ENCODE peak calls at places on chromosomes 1 and 21, in seven cellular contexts. J, L, T, S, D, W and Y are unnamed samples.

GRCh38 chr1:170678196-170678595 is 14.3 kb downstream of the PRRX1 start:
- DNase-seq in L (no peak), D (no peak), W (no peak), T (no peak), J (no peak), S (no peak), Y (no peak)

GRCh38 chr1:1677718-1678580 is 14.6 kb downstream of the SLC35E2B start:
- DNase-seq in W (no peak), D (no peak), S (no peak), T (peak), J (no peak), L (no peak), Y (no peak)

GRCh38 chr1:40876891-40877290 is 14.7 kb upstream of the CITED4 start:
- DNase-seq in L (no peak), T (no peak), S (no peak), J (no peak), W (no peak), D (no peak), Y (no peak)

GRCh38 chr1:156376146-156376545 is 7.1 kb downstream of the RHBG start:
- DNase-seq in J (no peak), L (no peak), W (no peak), S (no peak), D (no peak), T (no peak), Y (no peak)

GRCh38 chr1:185646202-185646683 is 87.9 kb upstream of the HMCN1 start:
- DNase-seq in W (peak), J (peak), L (peak), T (no peak), D (peak), S (no peak), Y (peak)

GRCh38 chr1:208107817-208108608 is 136.2 kb downstream of the PLXNA2 start:
- DNase-seq in W (no peak), L (no peak), J (no peak), D (no peak), S (no peak), T (no peak), Y (no peak)

GRCh38 chr1:100896481-100896982 is 642 bp downstream of the SLC30A7 start:
- DNase-seq in W (peak), S (no peak), D (peak), L (peak), J (peak), T (peak), Y (no peak)

GRCh38 chr1:67978988-67979516 is 71.4 kb downstream of the DIRAS3 start:
- DNase-seq in W (peak), J (no peak), S (no peak), L (no peak), T (no peak), D (no peak), Y (no peak)

GRCh38 chr1:179910934-179911333 is 28.8 kb downstream of the TOR1AIP1 start:
- DNase-seq in W (no peak), J (no peak), T (no peak), S (no peak), L (no peak), D (no peak), Y (no peak)

GRCh38 chr1:88917321-88918025 is 26.1 kb upstream of the GTF2B start:
- DNase-seq in D (no peak), T (no peak), L (no peak), S (no peak), W (no peak), J (no peak), Y (no peak)

GRCh38 chr21:28229811-28230210 is 762.9 kb downstream of the LTN1 start:
- DNase-seq in L (no peak), J (no peak), S (no peak), D (no peak), T (no peak), W (no peak), Y (no peak)

GRCh38 chr21:36164427-36164784 is 7.8 kb downstream of the DOP1B start:
- DNase-seq in D (peak), J (peak), L (no peak), S (no peak), T (no peak), W (no peak), Y (no peak)

GRCh38 chr1:1989102-1989542 is 14.5 kb downstream of the CFAP74 start:
- DNase-seq in W (no peak), S (no peak), J (no peak), L (no peak), D (no peak), T (no peak), Y (no peak)

GRCh38 chr1:5994713-5995621 is 2.7 kb upstream of the NPHP4 start:
- DNase-seq in D (no peak), S (no peak), L (no peak), J (no peak), W (no peak), T (no peak), Y (no peak)

GRCh38 chr1:45243476-45244343 is 37.3 kb upstream of the ZSWIM5 start:
- DNase-seq in D (no peak), L (no peak), J (no peak), W (no peak), S (no peak), T (no peak), Y (no peak)

GRCh38 chr1:46370214-46370633 is 23.9 kb upstream of the FAAH start:
- DNase-seq in D (peak), J (no peak), L (no peak), S (no peak), T (peak), W (no peak), Y (no peak)

GRCh38 chr1:173749137-173749536 is 34.4 kb downstream of the KLHL20 start:
- DNase-seq in J (no peak), W (no peak), D (no peak), S (no peak), T (no peak), L (no peak), Y (no peak)

GRCh38 chr1:155967410-155968400 is 10.6 kb downstream of the ARHGEF2 start:
- DNase-seq in J (no peak), L (no peak), D (no peak), S (no peak), T (no peak), W (no peak), Y (no peak)

GRCh38 chr21:42294273-42294880 is 20.8 kb downstream of the TFF3 start:
- DNase-seq in L (no peak), D (no peak), W (no peak), T (no peak), J (no peak), S (no peak), Y (no peak)

GRCh38 chr1:60283690-60284089 is 210.1 kb upstream of the C1orf87 start:
- DNase-seq in L (no peak), T (no peak), W (no peak), D (peak), J (no peak), S (no peak), Y (no peak)

GRCh38 chr1:94156226-94156625 is 35.3 kb upstream of the ABCA4 start:
- DNase-seq in W (no peak), S (no peak), D (no peak), T (no peak), L (no peak), J (no peak), Y (no peak)

GRCh38 chr1:8006037-8006963 is 19.8 kb downstream of the ERRFI1 start:
- DNase-seq in T (no peak), D (no peak), W (no peak), S (no peak), J (no peak), L (no peak), Y (no peak)

GRCh38 chr1:20172033-20172588 is 13.8 kb upstream of the UBXN10 start:
- DNase-seq in L (no peak), J (peak), D (no peak), S (no peak), W (no peak), T (no peak), Y (no peak)

GRCh38 chr1:225692517-225692879 is 39.6 kb upstream of the ENAH start:
- DNase-seq in W (no peak), J (no peak), T (no peak), L (no peak), D (no peak), S (no peak), Y (no peak)

GRCh38 chr1:233730380-233730779 is 116.5 kb downstream of the KCNK1 start:
- DNase-seq in D (no peak), T (no peak), L (no peak), W (no peak), S (no peak), J (no peak), Y (no peak)

GRCh38 chr1:170576980-170577379 is 45.0 kb downstream of the GORAB start:
- DNase-seq in W (no peak), D (no peak), J (no peak), T (no peak), S (no peak), L (no peak), Y (no peak)

GRCh38 chr1:247373721-247374141 is 42.1 kb upstream of the ZNF496 start:
- DNase-seq in S (no peak), J (no peak), W (no peak), D (peak), L (no peak), T (peak), Y (no peak)

GRCh38 chr1:22104865-22105437 is 37.9 kb downstream of the WNT4 start:
- DNase-seq in L (no peak), W (no peak), J (no peak), D (no peak), S (no peak), T (no peak), Y (no peak)

GRCh38 chr1:180953791-180954721 is 41.4 kb downstream of the KIAA1614 start:
- DNase-seq in S (no peak), J (peak), T (no peak), D (peak), L (no peak), W (no peak), Y (no peak)

GRCh38 chr1:201219481-201220387 is 29.1 kb downstream of the IGFN1 start:
- DNase-seq in S (no peak), L (no peak), T (no peak), D (no peak), J (no peak), W (no peak), Y (no peak)

GRCh38 chr1:56017336-56017735 is 562.0 kb downstream of the PLPP3 start:
- DNase-seq in J (no peak), T (no peak), S (no peak), L (no peak), D (no peak), W (no peak), Y (no peak)

GRCh38 chr1:210363119-210363518 is 34.4 kb downstream of the HHAT start:
- DNase-seq in S (no peak), J (no peak), W (no peak), T (no peak), D (no peak), L (no peak), Y (no peak)

GRCh38 chr1:154988053-154988954 is 5.1 kb upstream of the LENEP start:
- DNase-seq in S (no peak), D (no peak), W (no peak), L (no peak), J (no peak), T (no peak), Y (no peak)

GRCh38 chr1:111729271-111729921 is 9.8 kb downstream of the INKA2 start:
- DNase-seq in J (no peak), D (peak), W (no peak), T (no peak), S (peak), L (no peak), Y (no peak)

GRCh38 chr1:170586321-170586855 is 54.4 kb downstream of the GORAB start:
- DNase-seq in W (no peak), L (no peak), T (no peak), J (no peak), D (no peak), S (no peak), Y (no peak)

GRCh38 chr1:47875831-47876586 is 121.2 kb downstream of the TRABD2B start:
- DNase-seq in W (no peak), T (no peak), D (no peak), S (no peak), L (no peak), J (no peak), Y (no peak)

GRCh38 chr1:225567789-225568188 is 85.1 kb downstream of the ENAH start:
- DNase-seq in T (no peak), W (no peak), J (no peak), L (no peak), S (no peak), D (no peak), Y (no peak)

GRCh38 chr1:208332774-208333126 is 88.6 kb upstream of the PLXNA2 start:
- DNase-seq in J (no peak), L (no peak), T (no peak), W (no peak), S (no peak), D (no peak), Y (no peak)

GRCh38 chr1:32447469-32448185 is 17.2 kb upstream of the ZBTB8B start:
- DNase-seq in T (peak), J (no peak), L (no peak), D (no peak), S (no peak), W (peak), Y (peak)

GRCh38 chr1:194705123-194705522 is 1518.7 kb upstream of the B3GALT2 start:
- DNase-seq in T (no peak), L (no peak), J (no peak), D (no peak), S (no peak), W (no peak), Y (no peak)

GRCh38 chr21:26835027-26835713 is 10.0 kb downstream of the ADAMTS1 start:
- DNase-seq in J (no peak), D (no peak), W (no peak), L (no peak), T (no peak), S (no peak), Y (no peak)

GRCh38 chr21:26834181-26834945 is 10.8 kb downstream of the ADAMTS1 start:
- DNase-seq in J (no peak), D (no peak), S (no peak), W (no peak), T (no peak), L (no peak), Y (no peak)

GRCh38 chr21:26832513-26832912 is 12.7 kb downstream of the ADAMTS1 start:
- DNase-seq in S (no peak), D (no peak), T (no peak), L (no peak), W (no peak), J (no peak), Y (no peak)

GRCh38 chr21:26833011-26833410 is 12.2 kb downstream of the ADAMTS1 start:
- DNase-seq in L (no peak), W (no peak), T (no peak), S (no peak), D (no peak), J (no peak), Y (no peak)

GRCh38 chr21:26833460-26833939 is 11.7 kb downstream of the ADAMTS1 start:
- DNase-seq in W (no peak), L (no peak), T (no peak), J (no peak), S (no peak), D (no peak), Y (no peak)
- H3K27ac ChIP-seq in W (no peak), L (no peak), T (no peak), J (no peak), S (no peak), D (no peak), Y (peak)

GRCh38 chr1:76577818-76578185 is 289.5 kb upstream of the ST6GALNAC5 start:
- DNase-seq in T (no peak), L (no peak), J (no peak), D (no peak), S (no peak), W (no peak), Y (no peak)
- TF ChIP-seq POLR2AphosphoS5 in T (no peak), L (no peak), J (no peak), D (no peak), S (no peak), W (no peak), Y (no peak)

DNA sequence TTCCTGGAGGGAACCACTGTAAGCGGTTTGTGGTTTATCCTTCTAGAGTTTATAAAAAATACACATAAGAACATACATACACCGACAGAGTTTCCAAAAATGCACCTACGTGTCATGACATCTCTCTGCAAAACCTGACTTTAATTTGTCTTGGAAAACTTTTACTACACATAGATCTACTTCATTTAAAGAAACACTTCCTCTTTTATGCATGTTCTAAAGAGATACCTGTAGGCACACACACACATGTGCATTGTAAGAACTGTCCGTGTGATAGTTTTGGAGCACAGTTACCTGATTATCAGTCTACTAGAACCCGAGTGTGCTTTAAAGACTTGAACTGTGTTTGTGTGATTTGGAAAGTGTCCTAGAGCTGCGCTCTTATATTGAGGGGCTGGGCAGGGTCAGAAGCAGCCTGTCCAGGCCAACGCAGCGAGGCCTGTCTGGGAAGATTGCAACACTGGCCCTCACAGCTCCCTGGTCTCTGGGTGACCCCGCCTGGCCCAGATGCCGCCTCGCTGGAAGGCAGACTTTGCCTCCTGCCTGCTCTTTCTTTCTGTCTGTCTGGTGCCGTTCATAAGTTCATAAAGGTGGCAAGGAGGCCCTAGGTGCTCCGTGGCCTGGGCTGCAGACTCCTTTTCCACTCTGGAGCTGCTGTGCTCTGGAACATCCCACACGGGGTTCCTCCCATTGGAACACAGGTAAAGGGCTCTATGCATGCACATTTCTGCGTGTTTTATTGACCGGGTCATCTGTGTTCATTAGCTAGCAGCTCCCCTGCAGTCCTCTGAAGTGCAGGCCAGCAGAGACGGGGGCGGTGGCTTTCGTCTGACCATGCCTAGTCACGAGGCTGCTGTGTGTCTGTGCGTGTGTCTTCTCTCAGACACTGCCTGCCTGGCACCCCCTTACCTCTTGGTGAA is 46.3 kb downstream of the AGPAT3 start:
- DNase-seq in D (no peak), T (no peak), W (no peak), S (no peak), J (no peak), L (no peak), Y (no peak)
- H3K27ac ChIP-seq in D (no peak), T (peak), W (no peak), S (no peak), J (no peak), L (no peak), Y (no peak)

GRCh38 chr21:45972716-45973474 is 8.7 kb upstream of the COL6A1 start:
- DNase-seq in S (no peak), T (no peak), J (no peak), D (no peak), L (no peak), W (no peak), Y (peak)
- TF ChIP-seq POLR2AphosphoS5 in S (peak), T (no peak), J (no peak), D (no peak), L (no peak), W (no peak), Y (no peak)